ENCODE peak calls at places on chromosome 4, in nine cellular contexts. T is GM12892; H is CD14-positive monocyte; M is T-helper 2 cell; Z is memory B cell; X is nephron progenitor cell; F is T1000; G is activated T-cell treated with anti-CD3 and anti-CD28 coated beads, Interleukin-2, amount 50 U/mL, for 24 hours; S is retina. N is an unnamed sample.

GRCh38 chr4:145920205-145920604 is 18.4 kb downstream of the ZNF827 start:
- DNase-seq in G (no peak), F (no peak), T (no peak), S (no peak), X (no peak), H (no peak), M (no peak), Z (no peak), N (no peak)

GRCh38 chr4:83112239-83112638 is 2.3 kb downstream of the PLAC8 start:
- DNase-seq in M (no peak), T (no peak), F (no peak), S (no peak), H (no peak), Z (no peak), G (peak), X (no peak), N (peak)

GRCh38 chr4:7146764-7147071 is 45.6 kb upstream of the SORCS2 start:
- DNase-seq in F (no peak), H (no peak), X (no peak), G (no peak), M (no peak), T (no peak), Z (no peak), S (no peak), N (no peak)

GRCh38 chr4:1809754-1810502 is 16.8 kb downstream of the FGFR3 start:
- DNase-seq in G (peak), M (peak), X (peak), T (peak), F (peak), H (peak), S (peak), Z (peak), N (peak)

GRCh38 chr4:134666640-134667039 is 465.1 kb upstream of the PABPC4L start:
- DNase-seq in X (no peak), G (no peak), F (no peak), M (no peak), S (no peak), T (no peak), H (no peak), Z (no peak), N (no peak)

GRCh38 chr4:170773709-170774273 is 684.0 kb upstream of the AADAT start:
- DNase-seq in T (no peak), F (no peak), Z (no peak), H (no peak), S (no peak), M (no peak), X (no peak), G (no peak), N (no peak)

GRCh38 chr4:119750771-119751170 is 122.2 kb upstream of the PDE5A start:
- DNase-seq in H (no peak), T (no peak), S (no peak), X (no peak), G (no peak), Z (no peak), F (peak), M (no peak), N (no peak)

GRCh38 chr4:73379946-73380345 is 24.1 kb upstream of the ALB start:
- DNase-seq in H (no peak), S (no peak), T (no peak), G (no peak), Z (no peak), M (no peak), F (no peak), X (no peak), N (no peak)

GRCh38 chr4:62970846-62971245 is 1438.4 kb downstream of the TECRL start:
- DNase-seq in X (no peak), T (no peak), H (no peak), M (no peak), S (no peak), F (no peak), G (no peak), Z (no peak), N (no peak)

GRCh38 chr4:17322514-17322913 is 189.4 kb downstream of the QDPR start:
- DNase-seq in H (no peak), S (no peak), X (no peak), M (no peak), Z (no peak), G (no peak), T (no peak), F (no peak), N (no peak)

GRCh38 chr4:141497627-141498026 is 138.8 kb upstream of the IL15 start:
- DNase-seq in F (no peak), M (no peak), Z (no peak), X (no peak), H (no peak), T (no peak), G (no peak), S (no peak), N (no peak)

GRCh38 chr4:95606739-95607138 is 58.0 kb upstream of the UNC5C start:
- DNase-seq in T (no peak), H (no peak), F (no peak), Z (no peak), G (no peak), M (no peak), S (no peak), X (no peak), N (no peak)

GRCh38 chr4:166143227-166143626 is 270.2 kb downstream of the TLL1 start:
- DNase-seq in G (no peak), M (no peak), S (no peak), F (no peak), Z (no peak), H (no peak), T (no peak), X (no peak), N (no peak)

GRCh38 chr4:1899149-1900086 is 28.2 kb downstream of the NSD2 start:
- DNase-seq in T (peak), S (peak), H (peak), X (peak), G (peak), F (peak), Z (peak), M (peak), N (peak)

GRCh38 chr4:15003891-15004700 is 1.8 kb downstream of the CPEB2 start:
- DNase-seq in F (no peak), H (peak), G (peak), S (peak), X (peak), M (peak), Z (peak), T (peak), N (peak)

GRCh38 chr4:182745268-182745667 is 171.9 kb downstream of the DCTD start:
- DNase-seq in T (no peak), S (no peak), G (no peak), M (no peak), X (no peak), F (no peak), Z (no peak), H (no peak), N (no peak)

GRCh38 chr4:10173039-10173753 is 56.6 kb upstream of the WDR1 start:
- DNase-seq in S (no peak), X (no peak), G (no peak), M (no peak), T (no peak), H (no peak), Z (no peak), F (no peak), N (no peak)

GRCh38 chr4:43223820-43224219 is 331.3 kb downstream of the GRXCR1 start:
- DNase-seq in T (no peak), Z (no peak), H (no peak), X (no peak), F (no peak), M (no peak), S (no peak), G (no peak), N (no peak)

GRCh38 chr4:11599044-11599443 is 170.3 kb upstream of the HS3ST1 start:
- DNase-seq in M (no peak), T (no peak), S (no peak), Z (no peak), X (no peak), G (no peak), H (no peak), F (no peak), N (no peak)

GRCh38 chr4:158209825-158210807 is at the start of gene TMEM144:
- DNase-seq in X (peak), M (no peak), T (peak), G (peak), F (peak), S (peak), Z (no peak), H (peak), N (no peak)

GRCh38 chr4:90419124-90419711 is 292.0 kb downstream of the CCSER1 start:
- DNase-seq in M (no peak), H (no peak), S (peak), X (no peak), F (no peak), Z (no peak), G (no peak), T (no peak), N (no peak)

GRCh38 chr4:151407466-151408379 is 1.3 kb upstream of the FHIP1A start:
- DNase-seq in F (no peak), G (peak), Z (peak), H (peak), S (peak), M (no peak), X (peak), T (peak), N (peak)

GRCh38 chr4:125084608-125085007 is 230.1 kb upstream of the FAT4 start:
- DNase-seq in T (no peak), F (no peak), H (no peak), G (no peak), Z (no peak), M (no peak), X (no peak), S (peak), N (no peak)

GRCh38 chr4:25098964-25099843 is 61.0 kb downstream of the SEPSECS start:
- DNase-seq in Z (no peak), X (no peak), F (peak), H (no peak), G (no peak), T (no peak), M (no peak), S (no peak), N (no peak)

GRCh38 chr4:187789078-187789477 is 206.5 kb upstream of the ZFP42 start:
- DNase-seq in Z (no peak), T (no peak), F (no peak), H (no peak), G (no peak), X (no peak), M (no peak), S (no peak), N (no peak)

GRCh38 chr4:47198791-47199190 is 167.4 kb downstream of the GABRB1 start:
- DNase-seq in X (no peak), H (no peak), Z (no peak), M (no peak), G (no peak), S (no peak), T (no peak), F (no peak), N (no peak)

GRCh38 chr4:99723555-99724450 is 66.2 kb upstream of the C4orf54 start:
- DNase-seq in H (no peak), T (no peak), Z (no peak), M (no peak), X (no peak), G (no peak), F (no peak), S (no peak), N (no peak)

GRCh38 chr4:158560284-158560683 is 38.6 kb downstream of the RXFP1 start:
- DNase-seq in Z (no peak), M (no peak), G (no peak), H (no peak), X (no peak), T (no peak), S (no peak), F (no peak), N (no peak)

GRCh38 chr4:73127839-73128448 is 58.4 kb upstream of the COX18 start:
- DNase-seq in H (no peak), M (no peak), G (no peak), F (no peak), Z (no peak), S (no peak), X (no peak), T (no peak), N (no peak)

GRCh38 chr4:110292994-110293744 is 94.8 kb upstream of the ELOVL6 start:
- DNase-seq in Z (no peak), H (no peak), S (no peak), M (no peak), G (no peak), X (no peak), T (no peak), F (no peak), N (no peak)

GRCh38 chr4:125368161-125368560 is 53.4 kb downstream of the FAT4 start:
- DNase-seq in X (no peak), M (no peak), T (no peak), G (no peak), S (no peak), F (no peak), Z (no peak), H (no peak), N (no peak)

GRCh38 chr4:150769235-150769634 is 187.3 kb downstream of the MAB21L2 start:
- DNase-seq in F (no peak), Z (no peak), H (no peak), T (no peak), G (no peak), M (no peak), S (no peak), X (no peak), N (no peak)

GRCh38 chr4:189600598-189601435 is 339.9 kb upstream of the FRG1 start:
- DNase-seq in F (no peak), S (no peak), M (no peak), X (no peak), H (no peak), Z (no peak), T (no peak), G (no peak), N (no peak)

GRCh38 chr4:117447925-117448324 is 362.5 kb upstream of the TRAM1L1 start:
- DNase-seq in T (no peak), Z (no peak), S (no peak), F (no peak), G (peak), M (no peak), X (no peak), H (no peak), N (no peak)

GRCh38 chr4:2462218-2462991 is 6.5 kb upstream of the RNF4 start:
- DNase-seq in Z (peak), X (peak), H (no peak), M (peak), F (peak), S (peak), G (peak), T (peak), N (peak)

GRCh38 chr4:185541251-185541671 is 6.0 kb upstream of the PDLIM3 start:
- DNase-seq in G (no peak), T (no peak), H (no peak), S (no peak), X (no peak), F (no peak), Z (no peak), M (no peak), N (no peak)

GRCh38 chr4:100977746-100978397 is 369.5 kb downstream of the PPP3CA start:
- DNase-seq in Z (no peak), F (no peak), T (no peak), M (no peak), X (no peak), S (no peak), H (no peak), G (no peak), N (no peak)

GRCh38 chr4:38563703-38564490 is 100.1 kb upstream of the KLF3 start:
- DNase-seq in M (no peak), T (no peak), Z (no peak), X (no peak), F (no peak), S (peak), H (no peak), G (no peak), N (no peak)

GRCh38 chr4:3287972-3288570 is 4.8 kb upstream of the RGS12 start:
- DNase-seq in H (no peak), Z (no peak), G (peak), F (no peak), T (no peak), X (no peak), M (no peak), S (no peak), N (no peak)

N was measured in naive B cell.